ENCODE peak calls at places on chromosomes 3 and 15, in five cellular contexts. V is uterus, T is foreskin fibroblast, J is Peyer's patch, Z is fibroblast of lung. B is an unnamed sample.
A peak's percentile ranks its signal among the peaks of the same experiment; 100 is the strongest.

GRCh38 chr15:96586901-96587300 is 256.4 kb downstream of the NR2F2 start:
- DNase-seq in V (no peak), T (no peak), J (no peak), Z (no peak), B (no peak)

GRCh38 chr3:97872209-97873042 is 50.6 kb downstream of the CRYBG3 start:
- DNase-seq in V (peak; percentile 17), T (peak; percentile 88), J (no peak), Z (peak; percentile 98), B (peak; percentile 59)

GRCh38 chr3:66076861-66077495 is 38.3 kb upstream of the MAGI1 start:
- DNase-seq in V (no peak), T (peak; percentile 89), J (no peak), Z (peak; percentile 47), B (no peak)

GRCh38 chr3:1609416-1609815 is 489.2 kb upstream of the CNTN4 start:
- DNase-seq in V (no peak), T (no peak), J (no peak), Z (no peak), B (no peak)

GRCh38 chr3:182711261-182711683 is 82.0 kb upstream of the ATP11B start:
- DNase-seq in V (no peak), T (no peak), J (no peak), Z (no peak), B (no peak)

GRCh38 chr3:46858996-46859710 is 4.1 kb downstream of the MYL3 start:
- DNase-seq in V (peak; percentile 8), T (no peak), J (no peak), Z (no peak), B (no peak)

GRCh38 chr15:96067677-96068076 is 262.8 kb upstream of the NR2F2 start:
- DNase-seq in V (no peak), T (no peak), J (no peak), Z (no peak), B (no peak)

GRCh38 chr15:96354731-96355560 is 24.4 kb downstream of the NR2F2 start:
- DNase-seq in V (no peak), T (peak; percentile 73), J (no peak), Z (peak; percentile 89), B (no peak)

GRCh38 chr3:150825916-150826377 is 63.0 kb upstream of the SIAH2 start:
- DNase-seq in V (no peak), T (no peak), J (no peak), Z (no peak), B (no peak)

GRCh38 chr15:71202712-71203111 is 87.4 kb downstream of the THSD4 start:
- DNase-seq in V (no peak), T (no peak), J (no peak), Z (no peak), B (no peak)

GRCh38 chr3:182413061-182413460 is 380.2 kb upstream of the ATP11B start:
- DNase-seq in V (no peak), T (no peak), J (no peak), Z (no peak), B (no peak)

GRCh38 chr3:60010778-60011177 is 961.0 kb upstream of the CFAP20DC start:
- DNase-seq in V (no peak), T (no peak), J (peak; percentile 34), Z (no peak), B (no peak)

GRCh38 chr15:72916939-72917338 is 133.4 kb upstream of the ADPGK start:
- DNase-seq in V (no peak), T (no peak), J (no peak), Z (peak; percentile 73), B (no peak)

GRCh38 chr3:184757010-184757651 is 45.3 kb upstream of the MAGEF1 start:
- DNase-seq in V (peak; percentile 75), T (peak; percentile 75), J (no peak), Z (peak; percentile 71), B (peak; percentile 91)

GRCh38 chr15:67161881-67162280 is 92.6 kb downstream of the AAGAB start:
- DNase-seq in V (peak; percentile 8), T (no peak), J (no peak), Z (no peak), B (no peak)

GRCh38 chr3:44338828-44339127 is 212 bp downstream of the TCAIM start:
- DNase-seq in V (no peak), T (no peak), J (no peak), Z (no peak), B (no peak)

GRCh38 chr3:44339181-44339741 is 695 bp downstream of the TCAIM start:
- DNase-seq in V (no peak), T (no peak), J (no peak), Z (no peak), B (no peak)

GRCh38 chr3:44338010-44338827 is at the start of gene TCAIM:
- DNase-seq in V (peak; percentile 95), T (peak; percentile 96), J (peak; percentile 97), Z (peak; percentile 95), B (peak; percentile 94)

GRCh38 chr3:44342191-44342790 is 3.7 kb downstream of the TCAIM start:
- DNase-seq in V (no peak), T (peak; percentile 40), J (no peak), Z (peak; percentile 81), B (no peak)

DNA sequence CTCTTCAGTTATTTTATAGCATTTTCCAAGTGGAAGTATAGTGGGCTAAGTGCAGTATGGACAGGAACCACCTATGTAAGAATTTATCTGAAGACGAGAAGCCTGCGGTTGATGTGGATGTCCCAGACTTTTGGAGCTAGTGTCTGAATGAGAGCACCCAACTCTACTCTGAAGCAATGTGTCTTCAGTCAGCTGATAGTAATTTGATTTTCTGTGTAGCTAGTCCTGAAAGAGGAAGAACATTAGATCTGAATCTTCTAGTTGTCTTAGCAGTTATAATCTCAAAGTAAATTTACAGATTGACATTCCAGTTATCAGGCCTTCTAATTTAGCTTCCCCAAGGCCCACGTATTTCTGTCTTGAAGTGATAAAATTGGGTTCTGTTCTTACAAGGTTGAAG is 1.4 kb downstream of the TCAIM start:
- DNase-seq in V (no peak), T (no peak), J (no peak), Z (no peak), B (no peak)
- H3K4me3 ChIP-seq in V (no peak overlapping the region), T (peak overlapping the region; percentile 64), J (no peak overlapping the region), Z (peak overlapping the region; percentile 97), B (no peak overlapping the region)

GRCh38 chr3:52023101-52023770 is 27.5 kb upstream of the RPL29 start:
- DNase-seq in V (no peak), T (no peak), J (no peak), Z (no peak), B (no peak)
- H3K4me3 ChIP-seq in V (no peak overlapping the region), T (no peak overlapping the region), J (no peak overlapping the region), Z (no peak overlapping the region), B (no peak overlapping the region)

GRCh38 chr3:195154111-195154791 is 116.7 kb downstream of the XXYLT1 start:
- DNase-seq in V (no peak), T (peak; percentile 57), J (no peak), Z (peak; percentile 38), B (no peak)

GRCh38 chr3:195153121-195153520 is 117.8 kb downstream of the XXYLT1 start:
- DNase-seq in V (no peak), T (no peak), J (no peak), Z (no peak), B (no peak)

GRCh38 chr3:195154793-195155535 is 116.0 kb downstream of the XXYLT1 start:
- DNase-seq in V (peak; percentile 91), T (peak; percentile 92), J (peak; percentile 48), Z (peak; percentile 98), B (peak; percentile 84)

GRCh38 chr3:195151866-195152526 is 119.0 kb downstream of the XXYLT1 start:
- DNase-seq in V (no peak), T (no peak), J (no peak), Z (peak; percentile 91), B (no peak)

GRCh38 chr3:195153653-195154052 is 117.3 kb downstream of the XXYLT1 start:
- DNase-seq in V (no peak), T (no peak), J (no peak), Z (no peak), B (no peak)
- H3K4me3 ChIP-seq in V (no peak overlapping the region), T (no peak overlapping the region), J (no peak overlapping the region), Z (no peak overlapping the region), B (no peak overlapping the region)

DNA sequence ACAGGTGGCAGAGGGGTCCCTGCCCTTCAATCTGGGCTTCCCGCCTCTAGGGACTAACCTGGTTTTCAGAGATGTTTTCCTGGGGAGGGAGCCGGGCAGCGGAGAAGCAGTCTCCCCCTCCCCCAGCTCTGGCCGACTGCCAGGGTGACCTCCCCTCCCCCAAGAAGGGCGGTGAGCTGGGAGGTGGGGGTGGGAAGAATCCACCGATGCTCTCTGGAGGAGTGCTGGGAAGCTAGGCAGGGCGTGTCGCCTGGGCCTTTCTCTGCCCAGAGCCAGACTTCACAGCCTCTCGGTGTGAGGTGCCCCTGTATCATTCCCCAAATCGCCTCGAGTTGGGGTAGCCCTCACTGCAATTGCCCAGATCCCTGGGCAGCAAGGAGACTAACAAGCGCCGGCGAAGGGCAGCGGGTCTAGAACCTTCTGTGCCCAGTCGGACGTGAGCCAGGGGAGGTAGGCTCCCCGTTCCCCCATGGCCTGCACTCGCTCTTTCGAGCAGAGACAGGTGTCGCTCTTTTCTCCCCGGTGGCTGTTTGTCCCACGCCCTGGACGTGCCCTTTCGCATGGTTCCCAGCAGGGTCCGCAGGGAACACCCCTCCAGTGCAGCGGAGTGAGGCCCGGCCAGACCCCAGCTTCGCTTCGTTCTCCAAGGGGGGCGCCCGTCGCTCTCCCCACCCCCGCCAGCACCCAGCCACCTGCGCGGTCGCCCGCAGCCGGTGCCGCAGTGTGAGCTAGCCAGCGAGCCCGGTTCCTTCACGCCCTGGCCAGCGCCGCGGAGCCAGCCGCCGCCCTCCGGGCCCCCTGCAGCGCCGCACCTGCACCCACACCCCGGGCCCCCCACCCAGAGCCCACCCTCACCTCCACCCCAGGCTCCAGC is 1.1 kb downstream of the RAB6B start:
- DNase-seq in V (no peak), T (no peak), J (no peak), Z (no peak), B (no peak)
- H3K4me3 ChIP-seq in V (peak overlapping the region; percentile 59), T (peak overlapping the region; percentile 52), J (peak overlapping the region; percentile 36), Z (no peak overlapping the region), B (peak overlapping the region; percentile 83)

GRCh38 chr3:5192568-5193319 is 5.2 kb downstream of the EDEM1 start:
- DNase-seq in V (no peak), T (no peak), J (no peak), Z (no peak), B (no peak)

GRCh38 chr3:5187920-5188418 is 462 bp downstream of the EDEM1 start:
- DNase-seq in V (peak; percentile 46), T (peak; percentile 32), J (peak; percentile 36), Z (peak; percentile 41), B (peak; percentile 39)

GRCh38 chr3:5191555-5192304 is 4.2 kb downstream of the EDEM1 start:
- DNase-seq in V (no peak), T (no peak), J (no peak), Z (no peak), B (no peak)

GRCh38 chr3:5188419-5189405 is 1.2 kb downstream of the EDEM1 start:
- DNase-seq in V (no peak), T (no peak), J (peak; percentile 58), Z (peak; percentile 30), B (no peak)

DNA sequence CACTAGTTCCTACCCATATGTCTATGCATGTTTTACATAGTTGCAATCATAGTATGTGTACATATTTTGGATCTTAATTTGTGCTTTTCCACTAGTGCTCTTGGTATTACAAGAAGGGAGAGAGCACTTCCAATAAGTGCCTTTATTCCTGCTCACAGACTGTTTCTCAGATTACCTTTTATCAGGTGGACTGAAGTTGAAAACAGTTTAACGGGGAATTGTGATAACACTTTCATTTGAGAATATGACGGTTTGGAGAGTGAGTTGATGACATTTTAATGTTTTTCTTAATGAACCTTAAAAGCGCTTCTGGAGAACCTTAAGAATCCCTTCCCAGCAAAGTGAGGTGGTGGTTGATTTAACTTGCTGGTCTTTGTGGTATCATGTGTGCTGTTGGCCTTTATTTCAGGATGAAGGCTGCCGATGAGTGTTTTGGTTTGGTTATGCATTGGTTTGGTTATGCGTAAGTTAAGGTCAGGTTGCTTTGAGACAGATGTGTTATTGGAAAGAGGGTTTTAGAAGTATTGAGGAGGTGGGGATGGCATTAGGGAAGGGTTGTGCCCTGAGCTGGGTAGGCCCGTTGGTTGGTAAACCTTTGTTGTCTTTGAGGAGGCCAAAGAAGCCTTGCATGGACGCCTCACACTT is 2.8 kb downstream of the EDEM1 start:
- DNase-seq in V (no peak), T (no peak), J (no peak), Z (no peak), B (no peak)
- H3K4me3 ChIP-seq in V (no peak overlapping the region), T (no peak overlapping the region), J (peak overlapping the region; percentile 98), Z (peak overlapping the region; percentile 34), B (no peak overlapping the region)